ENCODE peak calls at places on chromosome 18, in seven cellular contexts. One of them, this sample, is unnamed.

GRCh38 chr18:25831226-25831828 is 259.1 kb downstream of the SS18 start:
- DNase-seq in amniotic stem cell: no peak
- DNase-seq in mammary epithelial cell: no peak
- DNase-seq in endothelial cell: no peak
- DNase-seq in hippocampal formation: no peak
- DNase-seq in NCI-H2171 treated with DMSO at 0.1 percent for 48 hours: no peak
- DNase-seq in MV-4-11: no peak
- DNase-seq in this sample: no peak

GRCh38 chr18:24766376-24766775 is 305.9 kb downstream of the HRH4 start:
- DNase-seq in amniotic stem cell: no peak
- DNase-seq in mammary epithelial cell: peak
- DNase-seq in endothelial cell: no peak
- DNase-seq in hippocampal formation: no peak
- DNase-seq in NCI-H2171 treated with DMSO at 0.1 percent for 48 hours: no peak
- DNase-seq in MV-4-11: no peak
- DNase-seq in this sample: no peak

GRCh38 chr18:49626842-49627360 is 65.0 kb downstream of the LIPG start:
- DNase-seq in amniotic stem cell: no peak
- DNase-seq in mammary epithelial cell: no peak
- DNase-seq in endothelial cell: no peak
- DNase-seq in hippocampal formation: no peak
- DNase-seq in NCI-H2171 treated with DMSO at 0.1 percent for 48 hours: no peak
- DNase-seq in MV-4-11: no peak
- DNase-seq in this sample: no peak

GRCh38 chr18:36337679-36338419 is 40.3 kb downstream of the FHOD3 start:
- DNase-seq in amniotic stem cell: no peak
- DNase-seq in mammary epithelial cell: no peak
- DNase-seq in endothelial cell: no peak
- DNase-seq in hippocampal formation: no peak
- DNase-seq in NCI-H2171 treated with DMSO at 0.1 percent for 48 hours: no peak
- DNase-seq in MV-4-11: no peak
- DNase-seq in this sample: no peak

GRCh38 chr18:58143391-58143790 is 99.4 kb downstream of the NEDD4L start:
- DNase-seq in amniotic stem cell: no peak
- DNase-seq in mammary epithelial cell: no peak
- DNase-seq in endothelial cell: no peak
- DNase-seq in hippocampal formation: no peak
- DNase-seq in NCI-H2171 treated with DMSO at 0.1 percent for 48 hours: no peak
- DNase-seq in MV-4-11: no peak
- DNase-seq in this sample: no peak

GRCh38 chr18:4987452-4988405 is 209.3 kb downstream of the AKAIN1 start:
- DNase-seq in amniotic stem cell: no peak
- DNase-seq in mammary epithelial cell: no peak
- DNase-seq in endothelial cell: no peak
- DNase-seq in hippocampal formation: no peak
- DNase-seq in NCI-H2171 treated with DMSO at 0.1 percent for 48 hours: no peak
- DNase-seq in MV-4-11: no peak
- DNase-seq in this sample: no peak

GRCh38 chr18:38301621-38302020 is 736.0 kb upstream of the CELF4 start:
- DNase-seq in amniotic stem cell: no peak
- DNase-seq in mammary epithelial cell: peak
- DNase-seq in endothelial cell: no peak
- DNase-seq in hippocampal formation: no peak
- DNase-seq in NCI-H2171 treated with DMSO at 0.1 percent for 48 hours: no peak
- DNase-seq in MV-4-11: no peak
- DNase-seq in this sample: no peak

GRCh38 chr18:26022585-26022984 is 67.8 kb downstream of the SS18 start:
- DNase-seq in amniotic stem cell: no peak
- DNase-seq in mammary epithelial cell: no peak
- DNase-seq in endothelial cell: no peak
- DNase-seq in hippocampal formation: no peak
- DNase-seq in NCI-H2171 treated with DMSO at 0.1 percent for 48 hours: no peak
- DNase-seq in MV-4-11: no peak
- DNase-seq in this sample: no peak

GRCh38 chr18:22975508-22975907 is 42.4 kb downstream of the RBBP8 start:
- DNase-seq in amniotic stem cell: no peak
- DNase-seq in mammary epithelial cell: no peak
- DNase-seq in endothelial cell: no peak
- DNase-seq in hippocampal formation: no peak
- DNase-seq in NCI-H2171 treated with DMSO at 0.1 percent for 48 hours: no peak
- DNase-seq in MV-4-11: peak
- DNase-seq in this sample: no peak

GRCh38 chr18:12307871-12308385 is at the start of gene TUBB6:
- DNase-seq in amniotic stem cell: peak
- DNase-seq in mammary epithelial cell: peak
- DNase-seq in endothelial cell: peak
- DNase-seq in hippocampal formation: no peak
- DNase-seq in NCI-H2171 treated with DMSO at 0.1 percent for 48 hours: peak
- DNase-seq in MV-4-11: peak
- DNase-seq in this sample: no peak

GRCh38 chr18:36736094-36736493 is 92.7 kb downstream of the TPGS2 start:
- DNase-seq in amniotic stem cell: no peak
- DNase-seq in mammary epithelial cell: no peak
- DNase-seq in endothelial cell: no peak
- DNase-seq in hippocampal formation: no peak
- DNase-seq in NCI-H2171 treated with DMSO at 0.1 percent for 48 hours: no peak
- DNase-seq in MV-4-11: no peak
- DNase-seq in this sample: no peak

GRCh38 chr18:2657043-2657512 is 1.6 kb downstream of the SMCHD1 start:
- DNase-seq in amniotic stem cell: no peak
- DNase-seq in mammary epithelial cell: peak
- DNase-seq in endothelial cell: no peak
- DNase-seq in hippocampal formation: no peak
- DNase-seq in NCI-H2171 treated with DMSO at 0.1 percent for 48 hours: no peak
- DNase-seq in MV-4-11: no peak
- DNase-seq in this sample: no peak

This sample was measured in stimulated activated effector memory CD8-positive, alpha-beta T cell treated with anti-CD3 and anti-CD28 coated beads, Interleukin-12 subunit alpha, Interleukin-12 subunit beta, amount 100 ng/mL, for 72 hours.